ENCODE peak calls at places on chromosomes 16 and 17, in five cellular contexts. P is HTR-8/SVneo; Q is Peyer's patch; D is stimulated activated naive CD8-positive, alpha-beta T cell treated with anti-CD3 and anti-CD28 coated beads, Interleukin-15, Interleukin-2, amounts not matched to agents 100 U/mL and 50 U/mL, for 24 hours; V is SK-N-DZ. I is an unnamed sample.

GRCh38 chr17:57242148-57242547 is 14.2 kb upstream of the MSI2 start:
- DNase-seq in D (no peak), Q (no peak), P (no peak), V (no peak), I (no peak)

GRCh38 chr16:73697336-73697735 is 599.3 kb upstream of the PSMD7 start:
- DNase-seq in D (no peak), Q (no peak), V (no peak), P (no peak), I (no peak)

GRCh38 chr16:67150058-67150832 is 553 bp downstream of the B3GNT9 start:
- DNase-seq in P (no peak), D (peak), V (peak), Q (peak), I (peak)

GRCh38 chr17:77329741-77330531 is 189.2 kb downstream of the SEC14L1 start:
- DNase-seq in Q (no peak), P (no peak), D (no peak), V (no peak), I (no peak)

GRCh38 chr16:83953796-83954576 is 946 bp downstream of the OSGIN1 start:
- DNase-seq in D (no peak), Q (no peak), P (peak), V (peak), I (peak)

GRCh38 chr17:27473748-27474609 is 17.7 kb downstream of the KSR1 start:
- DNase-seq in V (no peak), P (no peak), D (peak), Q (no peak), I (no peak)

GRCh38 chr16:20166531-20167235 is 93.0 kb upstream of the GPR139 start:
- DNase-seq in P (no peak), V (no peak), Q (no peak), D (no peak), I (no peak)

GRCh38 chr17:58326609-58327341 is 1.8 kb downstream of the TSPOAP1 start:
- DNase-seq in P (no peak), V (no peak), Q (no peak), D (no peak), I (no peak)

GRCh38 chr17:74780443-74781238 is 4.5 kb upstream of the NAT9 start:
- DNase-seq in Q (no peak), V (peak), D (peak), P (peak), I (no peak)

GRCh38 chr17:7010523-7010922 is 1.9 kb upstream of the RNASEK start:
- DNase-seq in Q (no peak), P (no peak), V (no peak), D (no peak), I (no peak)

GRCh38 chr17:43530303-43531081 is 15.6 kb downstream of the ETV4 start:
- DNase-seq in P (peak), V (peak), D (no peak), Q (peak), I (peak)

GRCh38 chr16:4298761-4299522 is 16.9 kb upstream of the GLIS2 start:
- DNase-seq in Q (peak), V (peak), D (no peak), P (peak), I (peak)

GRCh38 chr17:4678448-4679026 is 25.4 kb downstream of the PELP1 start:
- DNase-seq in Q (no peak), P (peak), D (peak), V (peak), I (peak)

GRCh38 chr17:1478418-1478817 is 14.1 kb downstream of the MYO1C start:
- DNase-seq in V (no peak), D (no peak), P (no peak), Q (no peak), I (no peak)

GRCh38 chr17:27578718-27579085 is 52.3 kb upstream of the LGALS9 start:
- DNase-seq in V (no peak), Q (no peak), D (peak), P (no peak), I (no peak)

GRCh38 chr17:35372846-35373531 is 432 bp downstream of the SLFN11 start:
- DNase-seq in P (no peak), V (no peak), Q (no peak), D (peak), I (no peak)

GRCh38 chr16:85062303-85062702 is 34.7 kb downstream of the KIAA0513 start:
- DNase-seq in Q (no peak), D (no peak), P (no peak), V (no peak), I (no peak)

GRCh38 chr17:82978765-82979349 is 100.6 kb upstream of the METRNL start:
- DNase-seq in V (no peak), P (no peak), Q (no peak), D (no peak), I (no peak)

GRCh38 chr16:27383511-27384243 is 18.3 kb upstream of the IL21R start:
- DNase-seq in V (no peak), P (no peak), Q (peak), D (no peak), I (no peak)

GRCh38 chr17:78925234-78925633 is at the start of gene TIMP2:
- DNase-seq in P (peak), V (peak), Q (peak), D (peak), I (peak)

GRCh38 chr16:3022208-3022696 is 1.5 kb downstream of the HCFC1R1 start:
- DNase-seq in V (no peak), D (peak), Q (peak), P (peak), I (peak)

GRCh38 chr17:2700491-2701141 is 10.9 kb downstream of the CLUH start:
- DNase-seq in V (no peak), P (no peak), D (no peak), Q (peak), I (no peak)

GRCh38 chr17:78365561-78366108 is 5.8 kb upstream of the SOCS3 start:
- DNase-seq in D (no peak), Q (no peak), P (peak), V (no peak), I (no peak)

GRCh38 chr16:28873543-28874201 is 4.6 kb upstream of the ATP2A1 start:
- DNase-seq in Q (no peak), V (no peak), D (peak), P (no peak), I (no peak)